ENCODE peak calls at places on chromosome 12, in four cellular contexts. I, Y, T and X are unnamed samples.

GRCh38 chr12:104519190-104519857 is 62.6 kb downstream of the CHST11 start:
- DNase-seq in Y (no peak), I (no peak), T (no peak), X (no peak)

GRCh38 chr12:113732916-113733315 is 233.2 kb downstream of the RBM19 start:
- DNase-seq in T (no peak), Y (no peak), I (no peak), X (no peak)

GRCh38 chr12:2324375-2324774 is 271.6 kb downstream of the CACNA1C start:
- DNase-seq in T (no peak), Y (peak), I (no peak), X (no peak)

GRCh38 chr12:62530596-62530995 is 64.0 kb downstream of the MON2 start:
- DNase-seq in T (no peak), Y (no peak), I (peak), X (no peak)

GRCh38 chr12:116864371-116865160 is 16.7 kb downstream of the HRK start:
- DNase-seq in T (no peak), Y (no peak), I (peak), X (no peak)

GRCh38 chr12:76158518-76159321 is 74.2 kb upstream of the NAP1L1 start:
- DNase-seq in Y (no peak), I (peak), T (no peak), X (peak)

GRCh38 chr12:93447555-93448265 is 6.0 kb upstream of the UBE2N start:
- DNase-seq in I (no peak), T (no peak), Y (no peak), X (no peak)

GRCh38 chr12:51023625-51024395 is 2.4 kb downstream of the SLC11A2 start:
- DNase-seq in T (no peak), I (peak), Y (no peak), X (no peak)

GRCh38 chr12:58616618-58617017 is 303.7 kb downstream of the LRIG3 start:
- DNase-seq in T (no peak), I (no peak), Y (no peak), X (no peak)

GRCh38 chr12:93850476-93850875 is 173.3 kb downstream of the CRADD start:
- DNase-seq in Y (no peak), I (no peak), T (no peak), X (no peak)

GRCh38 chr12:89731614-89732013 is 23.0 kb upstream of the ATP2B1 start:
- DNase-seq in Y (no peak), I (peak), T (no peak), X (no peak)

GRCh38 chr12:27142102-27142721 is 59.8 kb upstream of the C12orf71 start:
- DNase-seq in T (peak), Y (no peak), I (peak), X (peak)

GRCh38 chr12:59895161-59895785 is 299.4 kb downstream of the SLC16A7 start:
- DNase-seq in I (no peak), Y (no peak), T (no peak), X (no peak)

GRCh38 chr12:119204137-119204536 is 25.4 kb downstream of the HSPB8 start:
- DNase-seq in T (no peak), Y (no peak), I (no peak), X (no peak)

GRCh38 chr12:58893421-58893986 is 26.8 kb downstream of the LRIG3 start:
- DNase-seq in I (peak), Y (no peak), T (no peak), X (no peak)

GRCh38 chr12:25084816-25085215 is 110.1 kb downstream of the DNAI7 start:
- DNase-seq in I (no peak), T (no peak), Y (no peak), X (peak)

GRCh38 chr12:118307069-118307954 is 65.4 kb downstream of the TAOK3 start:
- DNase-seq in Y (no peak), T (no peak), I (peak), X (no peak)

GRCh38 chr12:2958432-2959193 is 584 bp upstream of the TEAD4 start:
- DNase-seq in I (peak), Y (peak), T (peak), X (peak)

GRCh38 chr12:52070243-52070925 is 606 bp downstream of the ATG101 start:
- DNase-seq in Y (no peak), I (no peak), T (no peak), X (no peak)

GRCh38 chr12:86730233-86730632 is 474.0 kb upstream of the MGAT4C start:
- DNase-seq in Y (no peak), I (no peak), T (no peak), X (no peak)

GRCh38 chr12:10690906-10691305 is 17.1 kb upstream of the STYK1 start:
- DNase-seq in T (no peak), Y (no peak), I (no peak), X (no peak)

GRCh38 chr12:19025582-19025981 is 104.0 kb upstream of the PLEKHA5 start:
- DNase-seq in Y (no peak), I (peak), T (no peak), X (no peak)

GRCh38 chr12:23781118-23781517 is 168.4 kb downstream of the SOX5 start:
- DNase-seq in Y (no peak), I (no peak), T (no peak), X (no peak)

GRCh38 chr12:130658106-130658505 is 58.0 kb downstream of the RIMBP2 start:
- DNase-seq in T (no peak), Y (no peak), I (no peak), X (no peak)

GRCh38 chr12:53098354-53098981 is 1.0 kb downstream of the IGFBP6 start:
- DNase-seq in I (peak), Y (no peak), T (peak), X (peak)

GRCh38 chr12:131279281-131279921 is 325.7 kb downstream of the ADGRD1 start:
- DNase-seq in Y (no peak), I (no peak), T (peak), X (no peak)

GRCh38 chr12:97148941-97149559 is 242.0 kb downstream of the NEDD1 start:
- DNase-seq in Y (peak), T (no peak), I (peak), X (peak)

GRCh38 chr12:70854138-70854537 is 66.4 kb downstream of the PTPRR start:
- DNase-seq in Y (no peak), I (no peak), T (no peak), X (no peak)

GRCh38 chr12:52187206-52187605 is 4.6 kb downstream of the KRT80 start:
- DNase-seq in T (no peak), I (no peak), Y (no peak), X (peak)

GRCh38 chr12:79121486-79121885 is 256.9 kb downstream of the SYT1 start:
- DNase-seq in I (peak), T (no peak), Y (no peak), X (peak)

DNA sequence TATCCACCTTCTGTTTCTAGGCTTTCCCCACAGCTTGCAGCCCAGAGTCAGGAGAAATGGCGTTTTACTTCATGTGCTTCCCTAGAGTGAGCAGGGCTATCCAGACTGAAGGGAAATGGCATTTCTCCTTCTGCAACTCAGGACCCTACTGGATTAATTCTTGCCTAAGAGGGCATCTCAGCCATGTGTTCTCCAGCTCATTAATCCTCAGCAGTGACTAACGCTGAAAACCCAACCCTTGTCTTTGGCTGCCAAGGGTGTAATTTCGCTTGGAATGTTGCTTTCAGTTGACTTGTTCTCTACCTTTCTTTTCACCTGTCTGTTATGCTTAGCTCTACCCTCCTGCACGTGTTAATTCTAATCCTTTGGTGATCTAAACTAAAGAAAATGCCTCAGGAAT is 21.0 kb upstream of the EMP1 start:
- DNase-seq in I (peak), Y (no peak), T (no peak), X (no peak)
- H3K27ac ChIP-seq in I (peak), Y (no peak), T (no peak), X (no peak)

GRCh38 chr12:110345963-110346362 is 57.5 kb downstream of the ANAPC7 start:
- DNase-seq in Y (no peak), I (no peak), T (no peak), X (no peak)
- H3K27ac ChIP-seq in Y (no peak), I (peak), T (no peak), X (no peak)

GRCh38 chr12:49503674-49504180 is 35.1 kb upstream of the KCNH3 start:
- DNase-seq in Y (no peak), I (peak), T (no peak), X (no peak)
- H3K27ac ChIP-seq in Y (no peak), I (peak), T (no peak), X (no peak)

GRCh38 chr12:47377414-47378221 is 297.9 kb upstream of the AMIGO2 start:
- DNase-seq in Y (peak), T (peak), I (peak), X (no peak)
- H3K27ac ChIP-seq in Y (no peak), T (peak), I (peak), X (no peak)

GRCh38 chr12:100393202-100393601 is 36.3 kb downstream of the SLC17A8 start:
- DNase-seq in T (no peak), Y (no peak), I (no peak), X (no peak)
- H3K27ac ChIP-seq in T (no peak), Y (no peak), I (no peak), X (no peak)

GRCh38 chr12:7013101-7013500 is 5.2 kb downstream of the LPCAT3 start:
- DNase-seq in I (no peak), Y (no peak), T (no peak), X (no peak)

GRCh38 chr12:7008864-7009263 is 9.4 kb downstream of the LPCAT3 start:
- DNase-seq in T (no peak), Y (no peak), I (no peak), X (no peak)

GRCh38 chr12:7015555-7016370 is 2.5 kb downstream of the LPCAT3 start:
- DNase-seq in Y (no peak), T (no peak), I (no peak), X (no peak)

GRCh38 chr12:7009512-7009911 is 8.8 kb downstream of the LPCAT3 start:
- DNase-seq in T (no peak), I (no peak), Y (no peak), X (no peak)

GRCh38 chr12:7012024-7012607 is 6.2 kb downstream of the LPCAT3 start:
- DNase-seq in Y (no peak), I (no peak), T (no peak), X (no peak)
- H3K27ac ChIP-seq in Y (no peak), I (no peak), T (no peak), X (no peak)

DNA sequence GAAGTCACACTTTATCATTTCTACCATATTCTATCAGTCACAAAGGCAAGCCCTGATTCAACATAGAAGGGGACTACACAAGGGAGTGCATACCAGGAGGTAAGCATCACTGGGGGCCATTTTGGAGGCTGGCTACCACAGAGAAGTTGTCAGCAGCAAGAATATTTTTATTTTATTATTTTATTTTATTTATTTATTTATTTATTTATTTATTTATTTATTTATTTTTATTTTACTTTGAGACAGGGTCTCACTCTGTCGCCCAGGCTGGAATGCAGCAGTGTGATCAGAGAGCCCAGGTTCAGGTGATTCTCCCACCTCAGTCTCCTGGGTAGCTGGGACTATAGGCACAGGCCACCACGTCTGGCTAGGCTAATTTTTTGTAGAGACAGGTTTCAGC is 7.8 kb upstream of the SLC38A2 start:
- DNase-seq in Y (no peak), I (no peak), T (no peak), X (no peak)
- H3K27ac ChIP-seq in Y (no peak), I (no peak), T (no peak), X (no peak)

GRCh38 chr12:124424516-124424905 is 129.6 kb downstream of the RFLNA start:
- DNase-seq in Y (no peak), T (no peak), I (no peak), X (no peak)
- H3K27ac ChIP-seq in Y (no peak), T (peak), I (no peak), X (no peak)

GRCh38 chr12:108369736-108370396 is 30.8 kb upstream of the CMKLR1 start:
- DNase-seq in I (no peak), T (no peak), Y (no peak), X (no peak)

GRCh38 chr12:108374596-108375320 is 35.6 kb upstream of the CMKLR1 start:
- DNase-seq in I (no peak), T (no peak), Y (no peak), X (no peak)

GRCh38 chr12:108368089-108368488 is 29.0 kb upstream of the CMKLR1 start:
- DNase-seq in Y (no peak), I (no peak), T (no peak), X (no peak)

GRCh38 chr12:108373111-108373510 is 34.0 kb upstream of the CMKLR1 start:
- DNase-seq in T (no peak), I (peak), Y (no peak), X (no peak)

GRCh38 chr12:108371801-108372344 is 32.8 kb upstream of the CMKLR1 start:
- DNase-seq in T (no peak), I (no peak), Y (no peak), X (no peak)
- H3K27ac ChIP-seq in T (no peak), I (no peak), Y (no peak), X (no peak)